ENCODE peak calls at places on chromosomes 13 and 19, in four cellular contexts. Y is endothelial cell of umbilical vein, U is sigmoid colon, C is breast epithelium. J is an unnamed sample.

GRCh38 chr13:72437458-72437857 is 290.0 kb downstream of the MZT1 start:
- DNase-seq in Y (no peak), C (no peak), U (no peak), J (no peak)

GRCh38 chr13:45492538-45492937 is 27.8 kb downstream of the COG3 start:
- DNase-seq in U (no peak), Y (no peak), C (no peak), J (no peak)

GRCh38 chr13:43846496-43846895 is 33.0 kb downstream of the CCDC122 start:
- DNase-seq in C (no peak), U (no peak), Y (no peak), J (no peak)

GRCh38 chr19:42942187-42942789 is 5.3 kb upstream of the PSG7 start:
- DNase-seq in U (no peak), C (no peak), Y (no peak), J (no peak)

GRCh38 chr19:19372656-19373416 is 32.6 kb upstream of the GATAD2A start:
- DNase-seq in C (no peak), U (peak), Y (peak), J (no peak)

GRCh38 chr19:49546825-49547565 is 19.2 kb downstream of the RCN3 start:
- DNase-seq in C (no peak), Y (peak), U (peak), J (no peak)

GRCh38 chr13:41917641-41918040 is 43.3 kb downstream of the VWA8 start:
- DNase-seq in U (no peak), C (no peak), Y (peak), J (no peak)

GRCh38 chr19:8324186-8325050 is 3.1 kb downstream of the RPS28 start:
- DNase-seq in C (no peak), Y (no peak), U (no peak), J (no peak)

GRCh38 chr19:28940751-28941500 is 272.0 kb downstream of the UQCRFS1 start:
- DNase-seq in C (no peak), U (no peak), Y (no peak), J (no peak)

GRCh38 chr19:7152568-7152967 is 83.1 kb downstream of the ZNF557 start:
- DNase-seq in C (no peak), Y (no peak), U (peak), J (no peak)

GRCh38 chr19:16180611-16181010 is 4.6 kb upstream of the FAM32A start:
- DNase-seq in C (no peak), U (no peak), Y (no peak), J (no peak)

GRCh38 chr13:80469841-80470378 is 129.0 kb upstream of the SPRY2 start:
- DNase-seq in Y (peak), C (no peak), U (peak), J (peak)
- TF ChIP-seq POLR2AphosphoS5 in Y (peak), C (peak), U (peak), J (no peak)

DNA sequence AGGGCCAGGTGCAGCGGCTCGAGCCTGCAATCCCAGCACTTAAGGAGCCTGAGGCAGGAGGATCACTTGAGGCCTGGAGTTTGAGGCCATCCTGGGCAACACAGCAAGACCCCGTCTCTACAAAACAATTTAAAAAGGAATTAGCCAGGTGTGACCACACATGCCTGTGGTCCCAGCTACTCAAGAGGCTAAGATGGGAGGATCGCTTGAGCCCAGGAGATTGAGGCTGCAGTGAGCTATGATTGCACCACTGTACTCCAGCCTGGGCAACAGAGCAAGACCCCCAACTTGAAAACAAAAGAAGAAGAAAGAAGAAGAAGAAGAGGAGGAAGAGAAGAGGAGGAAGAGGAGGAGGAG is 47.7 kb downstream of the LATS2 start:
- DNase-seq in C (no peak), U (no peak), Y (no peak), J (no peak)
- TF ChIP-seq POLR2AphosphoS5 in C (no peak), U (no peak), Y (no peak), J (no peak)

GRCh38 chr19:46111376-46111775 is 13.1 kb downstream of the IGFL3 start:
- DNase-seq in U (no peak), C (no peak), Y (no peak), J (no peak)

GRCh38 chr19:46116121-46116520 is 8.4 kb downstream of the IGFL3 start:
- DNase-seq in Y (no peak), C (no peak), U (no peak), J (no peak)

GRCh38 chr19:46112527-46112926 is 12.0 kb downstream of the IGFL3 start:
- DNase-seq in C (no peak), U (no peak), Y (no peak), J (no peak)

GRCh38 chr19:46115396-46116109 is 8.9 kb downstream of the IGFL3 start:
- DNase-seq in U (no peak), Y (no peak), C (no peak), J (no peak)

DNA sequence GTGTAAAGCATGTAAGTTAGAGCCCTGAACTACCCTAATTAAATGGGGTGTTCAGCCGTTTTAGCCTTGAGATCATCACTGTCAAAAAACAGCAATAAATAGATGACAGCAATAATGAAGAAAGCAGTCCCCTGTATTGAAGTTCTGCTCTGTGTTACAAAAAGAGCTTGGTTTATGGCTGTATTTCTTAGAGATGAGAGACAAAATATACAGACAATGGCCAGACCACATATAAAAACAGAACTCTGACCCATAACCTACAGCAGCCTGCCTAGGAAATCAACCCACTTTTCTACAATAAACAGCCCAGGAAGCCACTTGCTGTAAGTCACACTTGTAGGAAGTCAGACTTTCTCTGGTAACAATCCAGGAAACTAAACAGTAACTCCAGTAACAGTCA is 10.8 kb downstream of the IGFL3 start:
- DNase-seq in C (no peak), Y (no peak), U (no peak), J (no peak)
- TF ChIP-seq POLR2AphosphoS5 in C (no peak), Y (no peak), U (peak), J (no peak)

DNA sequence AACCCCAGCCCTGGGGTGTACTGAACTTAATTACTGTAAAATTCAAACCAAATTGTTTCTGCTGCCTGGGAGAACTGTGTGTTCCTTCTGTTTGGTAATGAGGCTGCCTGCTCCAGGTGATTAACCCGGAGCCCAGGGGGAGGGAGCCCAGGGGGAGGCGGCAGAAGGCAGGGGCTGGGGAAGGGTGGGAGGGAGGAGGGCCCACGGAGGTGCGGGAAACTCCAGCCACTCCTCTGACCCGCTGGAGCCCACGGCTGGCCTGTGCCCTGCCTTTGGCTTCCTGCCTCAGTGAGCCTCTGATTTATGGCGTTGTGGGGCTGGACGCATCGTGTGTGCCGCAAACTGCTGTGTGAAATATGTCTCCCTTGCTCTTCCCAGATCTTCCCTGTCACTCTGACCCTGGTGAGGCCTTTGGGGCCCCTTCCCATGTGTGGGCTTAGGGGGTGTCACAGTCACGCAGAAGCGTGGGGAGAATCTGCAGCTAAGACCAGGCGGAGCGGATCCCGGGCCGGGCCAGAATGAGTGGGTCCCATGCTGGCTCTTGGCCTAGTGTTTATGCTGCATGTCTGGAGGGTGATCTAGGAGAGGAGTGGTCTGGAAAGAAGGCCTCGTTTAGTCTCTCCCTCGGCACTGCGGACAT is 122.8 kb downstream of the KDM4B start:
- DNase-seq in Y (no peak), C (no peak), U (no peak), J (no peak)
- TF ChIP-seq POLR2AphosphoS5 in Y (no peak), C (no peak), U (peak), J (no peak)